ENCODE peak calls at places on chromosomes 6 and 20, in six cellular contexts. G, S, M, R, X and H are unnamed samples.

GRCh38 chr6:68226460-68226859 is 408.6 kb upstream of the ADGRB3 start:
- DNase-seq in G (no peak), X (no peak), M (no peak), R (no peak), S (no peak), H (no peak)

GRCh38 chr6:26554669-26555504 is 16.7 kb downstream of the HMGN4 start:
- DNase-seq in G (peak; percentile 78), S (no peak), R (no peak), X (peak; percentile 68), M (no peak), H (no peak)

GRCh38 chr6:93164781-93165180 is 254.6 kb downstream of the EPHA7 start:
- DNase-seq in G (no peak), R (no peak), S (no peak), X (no peak), M (no peak), H (no peak)

GRCh38 chr6:157436200-157436943 is 55.4 kb downstream of the ZDHHC14 start:
- DNase-seq in X (no peak), S (no peak), R (no peak), M (no peak), G (no peak), H (no peak)

GRCh38 chr6:116251568-116252384 is 2.1 kb downstream of the TSPYL4 start:
- DNase-seq in R (no peak), X (peak; percentile 80), G (no peak), M (no peak), S (no peak), H (no peak)

GRCh38 chr6:16106991-16107787 is 21.7 kb upstream of the MYLIP start:
- DNase-seq in X (no peak), G (no peak), M (no peak), R (no peak), S (no peak), H (no peak)

GRCh38 chr20:33306807-33307206 is 23.8 kb downstream of the BPIFB1 start:
- DNase-seq in G (no peak), X (no peak), M (no peak), S (no peak), R (no peak), H (no peak)

GRCh38 chr6:146620655-146621054 is 21.9 kb downstream of the ADGB start:
- DNase-seq in X (no peak), R (no peak), M (no peak), G (no peak), S (no peak), H (no peak)

GRCh38 chr6:42009844-42010184 is 40.5 kb upstream of the TAF8 start:
- DNase-seq in S (no peak), X (no peak), R (no peak), G (no peak), M (no peak), H (no peak)

GRCh38 chr6:170516783-170517616 is 36.1 kb downstream of the PSMB1 start:
- DNase-seq in R (peak; percentile 52), X (peak; percentile 78), S (no peak), M (no peak), G (no peak), H (no peak)

GRCh38 chr20:10670521-10671220 is 3.1 kb downstream of the JAG1 start:
- DNase-seq in S (no peak), M (no peak), G (no peak), X (peak; percentile 30), R (no peak), H (no peak)

GRCh38 chr6:73264446-73264845 is 1.4 kb upstream of the KHDC1 start:
- DNase-seq in S (no peak), X (no peak), R (no peak), M (no peak), G (no peak), H (no peak)

GRCh38 chr6:64955435-64955848 is 751.6 kb downstream of the EYS start:
- DNase-seq in M (no peak), G (no peak), S (no peak), R (no peak), X (no peak), H (no peak)

GRCh38 chr6:155050311-155050710 is 55.2 kb downstream of the TIAM2 start:
- DNase-seq in G (peak; percentile 4), R (no peak), M (no peak), S (no peak), X (peak; percentile 47), H (no peak)

GRCh38 chr6:134240664-134241431 is 77.1 kb downstream of the SGK1 start:
- DNase-seq in R (peak; percentile 47), S (peak; percentile 77), X (no peak), G (no peak), M (peak; percentile 56), H (peak; percentile 28)

DNA sequence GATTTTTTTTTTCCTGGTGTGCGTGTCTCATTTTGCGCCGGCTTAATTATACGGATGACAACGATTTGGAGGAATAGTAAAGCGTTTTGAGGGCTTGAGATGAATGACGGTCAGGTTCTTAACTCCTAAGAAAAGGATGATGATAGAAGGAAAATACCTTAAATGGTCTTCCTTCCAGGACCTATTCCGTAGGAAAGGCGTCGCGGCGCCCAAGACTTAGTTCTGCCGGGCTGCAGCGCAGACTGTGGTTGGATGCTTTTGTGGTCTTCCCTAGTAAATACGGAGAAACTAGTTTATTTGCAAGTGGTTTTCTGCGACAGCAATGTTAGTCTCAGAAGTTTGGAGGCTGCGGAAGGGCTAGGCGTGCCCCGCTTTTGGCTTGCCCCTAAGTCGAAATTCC is 8.4 kb downstream of the GNAS-AS1 start:
- DNase-seq in G (no peak), S (no peak), R (no peak), X (no peak), M (no peak), H (no peak)
- H3K27me3 ChIP-seq in G (peaks cover 18% of the 10 kb centered on the region), S (peaks cover 5% of the 10 kb centered on the region), R (peaks cover 22% of the 10 kb centered on the region), X (peaks cover 58% of the 10 kb centered on the region), M (peaks cover 6% of the 10 kb centered on the region), H (no peaks in the 10 kb centered on the region)

GRCh38 chr20:41009960-41010359 is 18.7 kb upstream of the TOP1 start:
- DNase-seq in X (peak; percentile 69), M (no peak), S (no peak), G (no peak), R (no peak), H (no peak)

GRCh38 chr20:41004561-41005360 is 23.9 kb upstream of the TOP1 start:
- DNase-seq in M (no peak), X (peak; percentile 44), G (no peak), R (peak; percentile 74), S (peak; percentile 73), H (no peak)

GRCh38 chr20:41006126-41006935 is 22.3 kb upstream of the TOP1 start:
- DNase-seq in G (no peak), M (no peak), X (no peak), R (no peak), S (no peak), H (no peak)

GRCh38 chr20:41005361-41005729 is 23.3 kb upstream of the TOP1 start:
- DNase-seq in X (peak; percentile 98), M (no peak), S (peak; percentile 92), G (no peak), R (peak; percentile 84), H (peak; percentile 60)

DNA sequence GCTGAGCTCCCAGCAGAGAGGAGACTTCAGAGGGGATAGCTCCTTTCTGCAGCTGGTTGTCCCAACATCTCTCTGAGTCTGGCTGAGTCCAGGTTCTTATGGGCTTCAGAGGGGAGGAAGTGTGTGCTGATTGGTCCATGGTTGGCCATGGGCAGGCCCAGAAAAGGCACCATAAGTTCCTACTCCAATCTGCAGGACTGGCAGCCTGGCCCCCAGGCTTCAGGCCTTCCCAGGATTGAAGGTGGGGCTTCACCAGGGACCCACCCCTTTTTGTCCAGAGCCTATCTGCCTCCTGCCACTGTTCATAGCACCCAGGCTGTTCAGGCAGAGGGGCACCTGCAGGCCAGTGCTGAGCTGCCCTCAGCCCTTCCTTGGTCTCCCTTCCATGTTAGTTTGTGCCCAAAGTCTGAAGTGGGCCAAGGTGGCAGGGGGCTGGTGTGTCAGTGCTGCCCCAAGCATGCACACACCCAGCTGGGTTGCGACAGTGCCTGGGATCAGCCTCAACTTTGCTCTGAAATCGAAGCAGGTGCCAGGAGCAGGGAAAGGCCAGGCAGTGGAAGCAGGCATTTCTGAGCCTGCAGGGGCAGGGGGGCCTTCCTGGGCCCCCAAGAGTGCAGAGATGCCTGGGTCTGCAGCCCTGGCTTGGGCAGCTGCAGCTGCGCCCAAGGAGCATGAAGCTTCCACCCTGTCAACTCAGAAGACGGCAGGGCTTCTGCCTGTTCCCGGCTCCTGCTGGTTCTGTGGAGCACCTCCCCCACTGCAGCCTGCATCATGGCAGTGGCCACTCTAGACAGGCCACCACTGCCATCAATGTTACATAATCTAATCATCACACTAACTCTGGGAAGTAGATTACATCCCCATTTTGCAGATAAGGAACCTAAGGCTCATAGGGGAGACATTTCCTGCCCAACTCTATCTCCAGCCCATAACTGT is 21.4 kb upstream of the TOP1 start:
- DNase-seq in X (no peak), G (no peak), M (no peak), R (no peak), S (no peak), H (no peak)
- H3K4me1 ChIP-seq in X (peaks cover 28% of the 10 kb centered on the region), G (peaks cover 5% of the 10 kb centered on the region), M (peaks cover 26% of the 10 kb centered on the region), R (peaks cover 28% of the 10 kb centered on the region), S (peaks cover 29% of the 10 kb centered on the region), H (peaks cover 16% of the 10 kb centered on the region)

DNA sequence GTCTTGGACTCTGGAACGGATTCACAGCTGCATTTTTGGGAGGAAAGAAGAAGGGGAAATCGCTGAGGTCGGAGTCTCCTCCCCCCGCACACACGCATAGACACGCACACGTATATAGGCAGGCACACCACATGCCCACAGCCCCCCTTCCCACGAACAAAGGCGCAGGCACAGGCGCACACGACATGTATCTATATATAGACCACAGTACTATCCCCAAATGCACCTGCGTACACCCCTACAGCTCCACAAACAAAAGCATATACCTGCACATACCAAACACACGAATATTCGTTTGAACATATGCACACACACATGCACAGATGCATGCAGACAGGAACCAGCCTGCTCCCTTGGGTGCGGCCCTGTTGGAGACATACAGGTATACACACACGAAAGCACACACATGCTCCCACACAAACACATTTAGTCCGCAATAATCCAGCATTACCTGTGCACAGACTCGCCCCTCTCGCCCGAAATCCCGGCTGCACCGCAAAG is 1.2 kb downstream of the SLC32A1 start:
- DNase-seq in X (no peak), G (no peak), S (no peak), R (no peak), M (no peak), H (no peak)
- H3K27me3 ChIP-seq in X (peaks cover 92% of the 10 kb centered on the region), G (peaks cover 100% of the 10 kb centered on the region), S (peaks cover 62% of the 10 kb centered on the region), R (peaks cover 99% of the 10 kb centered on the region), M (peaks cover 83% of the 10 kb centered on the region), H (peaks cover 39% of the 10 kb centered on the region)

DNA sequence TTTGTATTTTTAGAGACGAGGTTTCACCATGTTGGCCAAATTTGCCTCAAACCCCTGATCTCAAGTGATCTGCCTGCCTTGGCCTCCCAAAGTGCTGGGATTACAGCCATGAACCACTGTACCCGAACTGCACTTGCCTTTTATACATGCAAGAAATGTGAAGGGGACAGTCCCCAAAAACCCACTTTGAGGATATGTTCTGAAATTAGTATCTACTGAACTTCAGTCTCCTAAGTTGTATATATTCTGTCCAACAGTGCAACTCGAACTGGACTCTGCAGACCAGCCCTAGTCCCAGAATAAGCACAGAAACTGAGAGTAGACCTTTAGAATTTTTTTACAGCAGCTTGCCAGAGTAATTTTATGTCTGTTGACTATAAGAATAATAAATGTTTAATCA is 28.5 kb downstream of the BACH2 start:
- DNase-seq in X (no peak), G (no peak), S (no peak), M (no peak), R (no peak), H (no peak)
- H3K4me1 ChIP-seq in X (peaks cover 3% of the 10 kb centered on the region), G (no peaks in the 10 kb centered on the region), S (peaks cover 13% of the 10 kb centered on the region), M (peaks cover 93% of the 10 kb centered on the region), R (peaks cover 11% of the 10 kb centered on the region), H (no peaks in the 10 kb centered on the region)